ENCODE peak calls at places on chromosomes 13 and 19, in six cellular contexts. One of them, this sample, is unnamed.

GRCh38 chr19:42412223-42412622 is 15.0 kb downstream of the LIPE start:
- DNase-seq in T-helper 1 cell: no peak
- DNase-seq in epithelial cell of esophagus: no peak
- DNase-seq in posterior cingulate gyrus: peak
- DNase-seq in HS-5: no peak
- DNase-seq in activated CD4-positive, CD25-positive, alpha-beta regulatory T cell treated with anti-CD3 and anti-CD28 coated beads, Interleukin-2, amount 50 U/mL, for 16 hours: no peak
- DNase-seq in this sample: no peak

GRCh38 chr19:52638601-52639000 is 446 bp upstream of the ZNF83 start:
- DNase-seq in epithelial cell of esophagus: no peak
- DNase-seq in HS-5: peak
- DNase-seq in activated CD4-positive, CD25-positive, alpha-beta regulatory T cell treated with anti-CD3 and anti-CD28 coated beads, Interleukin-2, amount 50 U/mL, for 16 hours: no peak
- DNase-seq in T-helper 1 cell: no peak
- DNase-seq in posterior cingulate gyrus: peak
- DNase-seq in this sample: no peak

GRCh38 chr19:16824658-16825311 is 4.4 kb upstream of the SIN3B start:
- DNase-seq in HS-5: no peak
- DNase-seq in epithelial cell of esophagus: peak
- DNase-seq in activated CD4-positive, CD25-positive, alpha-beta regulatory T cell treated with anti-CD3 and anti-CD28 coated beads, Interleukin-2, amount 50 U/mL, for 16 hours: no peak
- DNase-seq in T-helper 1 cell: no peak
- DNase-seq in posterior cingulate gyrus: no peak
- DNase-seq in this sample: no peak

GRCh38 chr13:108220042-108220441 is 1.9 kb downstream of the ABHD13 start:
- DNase-seq in epithelial cell of esophagus: peak
- DNase-seq in HS-5: no peak
- DNase-seq in posterior cingulate gyrus: no peak
- DNase-seq in T-helper 1 cell: no peak
- DNase-seq in activated CD4-positive, CD25-positive, alpha-beta regulatory T cell treated with anti-CD3 and anti-CD28 coated beads, Interleukin-2, amount 50 U/mL, for 16 hours: no peak
- DNase-seq in this sample: no peak

GRCh38 chr13:74145249-74145970 is 11.2 kb upstream of the KLF12 start:
- DNase-seq in T-helper 1 cell: no peak
- DNase-seq in HS-5: no peak
- DNase-seq in activated CD4-positive, CD25-positive, alpha-beta regulatory T cell treated with anti-CD3 and anti-CD28 coated beads, Interleukin-2, amount 50 U/mL, for 16 hours: no peak
- DNase-seq in epithelial cell of esophagus: no peak
- DNase-seq in posterior cingulate gyrus: no peak
- DNase-seq in this sample: no peak

GRCh38 chr19:51480590-51480989 is 2.3 kb downstream of the CEACAM18 start:
- DNase-seq in epithelial cell of esophagus: no peak
- DNase-seq in posterior cingulate gyrus: no peak
- DNase-seq in HS-5: no peak
- DNase-seq in T-helper 1 cell: no peak
- DNase-seq in activated CD4-positive, CD25-positive, alpha-beta regulatory T cell treated with anti-CD3 and anti-CD28 coated beads, Interleukin-2, amount 50 U/mL, for 16 hours: no peak
- DNase-seq in this sample: no peak

GRCh38 chr19:43589277-43589676 is 6.7 kb downstream of the IRGQ start:
- DNase-seq in HS-5: no peak
- DNase-seq in T-helper 1 cell: no peak
- DNase-seq in epithelial cell of esophagus: no peak
- DNase-seq in posterior cingulate gyrus: no peak
- DNase-seq in activated CD4-positive, CD25-positive, alpha-beta regulatory T cell treated with anti-CD3 and anti-CD28 coated beads, Interleukin-2, amount 50 U/mL, for 16 hours: no peak
- DNase-seq in this sample: no peak

GRCh38 chr13:40145139-40145538 is 489.7 kb downstream of the COG6 start:
- DNase-seq in HS-5: no peak
- DNase-seq in posterior cingulate gyrus: no peak
- DNase-seq in activated CD4-positive, CD25-positive, alpha-beta regulatory T cell treated with anti-CD3 and anti-CD28 coated beads, Interleukin-2, amount 50 U/mL, for 16 hours: peak
- DNase-seq in epithelial cell of esophagus: no peak
- DNase-seq in T-helper 1 cell: no peak
- DNase-seq in this sample: no peak

GRCh38 chr19:3270908-3271307 is 46.4 kb downstream of the CELF5 start:
- DNase-seq in T-helper 1 cell: peak
- DNase-seq in activated CD4-positive, CD25-positive, alpha-beta regulatory T cell treated with anti-CD3 and anti-CD28 coated beads, Interleukin-2, amount 50 U/mL, for 16 hours: no peak
- DNase-seq in HS-5: peak
- DNase-seq in epithelial cell of esophagus: peak
- DNase-seq in posterior cingulate gyrus: peak
- DNase-seq in this sample: peak

GRCh38 chr19:36008336-36008978 is at the start of gene SYNE4:
- DNase-seq in HS-5: no peak
- DNase-seq in epithelial cell of esophagus: peak
- DNase-seq in T-helper 1 cell: no peak
- DNase-seq in activated CD4-positive, CD25-positive, alpha-beta regulatory T cell treated with anti-CD3 and anti-CD28 coated beads, Interleukin-2, amount 50 U/mL, for 16 hours: no peak
- DNase-seq in posterior cingulate gyrus: no peak
- DNase-seq in this sample: no peak

GRCh38 chr19:43395561-43395960 is 19.1 kb upstream of the TEX101 start:
- DNase-seq in activated CD4-positive, CD25-positive, alpha-beta regulatory T cell treated with anti-CD3 and anti-CD28 coated beads, Interleukin-2, amount 50 U/mL, for 16 hours: no peak
- DNase-seq in HS-5: no peak
- DNase-seq in T-helper 1 cell: no peak
- DNase-seq in epithelial cell of esophagus: peak
- DNase-seq in posterior cingulate gyrus: no peak
- DNase-seq in this sample: no peak

GRCh38 chr19:48591021-48591420 is 15.5 kb upstream of the SPACA4 start:
- DNase-seq in posterior cingulate gyrus: no peak
- DNase-seq in HS-5: no peak
- DNase-seq in activated CD4-positive, CD25-positive, alpha-beta regulatory T cell treated with anti-CD3 and anti-CD28 coated beads, Interleukin-2, amount 50 U/mL, for 16 hours: no peak
- DNase-seq in T-helper 1 cell: no peak
- DNase-seq in epithelial cell of esophagus: peak
- DNase-seq in this sample: no peak

GRCh38 chr19:11203194-11204075 is 6.1 kb upstream of the KANK2 start:
- DNase-seq in epithelial cell of esophagus: no peak
- DNase-seq in activated CD4-positive, CD25-positive, alpha-beta regulatory T cell treated with anti-CD3 and anti-CD28 coated beads, Interleukin-2, amount 50 U/mL, for 16 hours: peak
- DNase-seq in HS-5: no peak
- DNase-seq in T-helper 1 cell: peak
- DNase-seq in posterior cingulate gyrus: peak
- DNase-seq in this sample: no peak

GRCh38 chr13:91609353-91609752 is 210.9 kb downstream of the GPC5 start:
- DNase-seq in T-helper 1 cell: no peak
- DNase-seq in activated CD4-positive, CD25-positive, alpha-beta regulatory T cell treated with anti-CD3 and anti-CD28 coated beads, Interleukin-2, amount 50 U/mL, for 16 hours: no peak
- DNase-seq in HS-5: no peak
- DNase-seq in posterior cingulate gyrus: no peak
- DNase-seq in epithelial cell of esophagus: no peak
- DNase-seq in this sample: no peak

GRCh38 chr19:1822210-1822609 is 10.1 kb upstream of the ATP8B3 start:
- DNase-seq in T-helper 1 cell: no peak
- DNase-seq in activated CD4-positive, CD25-positive, alpha-beta regulatory T cell treated with anti-CD3 and anti-CD28 coated beads, Interleukin-2, amount 50 U/mL, for 16 hours: no peak
- DNase-seq in posterior cingulate gyrus: no peak
- DNase-seq in HS-5: no peak
- DNase-seq in epithelial cell of esophagus: no peak
- DNase-seq in this sample: no peak

GRCh38 chr13:113947321-113948033 is 26.4 kb downstream of the C13orf46 start:
- DNase-seq in activated CD4-positive, CD25-positive, alpha-beta regulatory T cell treated with anti-CD3 and anti-CD28 coated beads, Interleukin-2, amount 50 U/mL, for 16 hours: no peak
- DNase-seq in posterior cingulate gyrus: peak
- DNase-seq in T-helper 1 cell: no peak
- DNase-seq in epithelial cell of esophagus: peak
- DNase-seq in HS-5: no peak
- DNase-seq in this sample: peak

GRCh38 chr13:25660996-25661395 is 289.2 kb downstream of the ATP8A2 start:
- DNase-seq in HS-5: no peak
- DNase-seq in posterior cingulate gyrus: no peak
- DNase-seq in T-helper 1 cell: no peak
- DNase-seq in activated CD4-positive, CD25-positive, alpha-beta regulatory T cell treated with anti-CD3 and anti-CD28 coated beads, Interleukin-2, amount 50 U/mL, for 16 hours: no peak
- DNase-seq in epithelial cell of esophagus: no peak
- DNase-seq in this sample: no peak

GRCh38 chr13:75368167-75368566 is 113.8 kb downstream of the TBC1D4 start:
- DNase-seq in posterior cingulate gyrus: no peak
- DNase-seq in activated CD4-positive, CD25-positive, alpha-beta regulatory T cell treated with anti-CD3 and anti-CD28 coated beads, Interleukin-2, amount 50 U/mL, for 16 hours: no peak
- DNase-seq in T-helper 1 cell: no peak
- DNase-seq in HS-5: no peak
- DNase-seq in epithelial cell of esophagus: peak
- DNase-seq in this sample: no peak

GRCh38 chr19:7607212-7607873 is 11.7 kb downstream of the CAMSAP3 start:
- DNase-seq in HS-5: no peak
- DNase-seq in activated CD4-positive, CD25-positive, alpha-beta regulatory T cell treated with anti-CD3 and anti-CD28 coated beads, Interleukin-2, amount 50 U/mL, for 16 hours: no peak
- DNase-seq in epithelial cell of esophagus: no peak
- DNase-seq in posterior cingulate gyrus: no peak
- DNase-seq in T-helper 1 cell: no peak
- DNase-seq in this sample: no peak

GRCh38 chr13:40063278-40063698 is 407.8 kb downstream of the COG6 start:
- DNase-seq in T-helper 1 cell: no peak
- DNase-seq in epithelial cell of esophagus: no peak
- DNase-seq in activated CD4-positive, CD25-positive, alpha-beta regulatory T cell treated with anti-CD3 and anti-CD28 coated beads, Interleukin-2, amount 50 U/mL, for 16 hours: no peak
- DNase-seq in posterior cingulate gyrus: no peak
- DNase-seq in HS-5: no peak
- DNase-seq in this sample: no peak

GRCh38 chr13:19266979-19267378 is 85.4 kb upstream of the TUBA3C start:
- DNase-seq in HS-5: no peak
- DNase-seq in activated CD4-positive, CD25-positive, alpha-beta regulatory T cell treated with anti-CD3 and anti-CD28 coated beads, Interleukin-2, amount 50 U/mL, for 16 hours: no peak
- DNase-seq in epithelial cell of esophagus: no peak
- DNase-seq in posterior cingulate gyrus: no peak
- DNase-seq in T-helper 1 cell: no peak
- DNase-seq in this sample: no peak

GRCh38 chr13:44620057-44620456 is 43.9 kb upstream of the TSC22D1 start:
- DNase-seq in epithelial cell of esophagus: peak
- DNase-seq in posterior cingulate gyrus: no peak
- DNase-seq in HS-5: peak
- DNase-seq in T-helper 1 cell: no peak
- DNase-seq in activated CD4-positive, CD25-positive, alpha-beta regulatory T cell treated with anti-CD3 and anti-CD28 coated beads, Interleukin-2, amount 50 U/mL, for 16 hours: no peak
- DNase-seq in this sample: no peak

GRCh38 chr13:48560657-48561337 is 27.9 kb upstream of the RCBTB2 start:
- DNase-seq in posterior cingulate gyrus: no peak
- DNase-seq in T-helper 1 cell: no peak
- DNase-seq in epithelial cell of esophagus: no peak
- DNase-seq in HS-5: no peak
- DNase-seq in activated CD4-positive, CD25-positive, alpha-beta regulatory T cell treated with anti-CD3 and anti-CD28 coated beads, Interleukin-2, amount 50 U/mL, for 16 hours: no peak
- DNase-seq in this sample: no peak

This sample was measured in caudate nucleus.